ENCODE peak calls at places on chromosomes 11 and 22, in nine cellular contexts. H is fibroblast of lung; F is fibroblast of the aortic adventitia; S is cardiac muscle cell; P is CD4-positive, CD25-positive, alpha-beta regulatory T cell; C is heart left ventricle; A is colonic mucosa; Z is GM12865; W is foreskin fibroblast. L is an unnamed sample.

GRCh38 chr22:24146190-24146616 is 35.1 kb upstream of the SUSD2 start:
- DNase-seq in H (peak), F (peak), S (peak), P (no peak), C (peak), A (peak), Z (peak), W (peak), L (peak)

GRCh38 chr11:44380009-44380313 is 70.0 kb upstream of the ALX4 start:
- DNase-seq in H (no peak), F (no peak), S (no peak), P (no peak), C (no peak), A (no peak), Z (no peak), W (no peak), L (no peak)

GRCh38 chr22:39092111-39092867 is 4.8 kb upstream of the APOBEC3H start:
- DNase-seq in H (no peak), F (no peak), S (no peak), P (no peak), C (no peak), A (no peak), Z (peak), W (no peak), L (no peak)

GRCh38 chr11:118914178-118914918 is 11.4 kb downstream of the BCL9L start:
- DNase-seq in H (peak), F (no peak), S (no peak), P (peak), C (no peak), A (peak), Z (peak), W (no peak), L (peak)

GRCh38 chr11:125955856-125956255 is 10.0 kb downstream of the VSIG10L2 start:
- DNase-seq in H (no peak), F (no peak), S (no peak), P (no peak), C (no peak), A (no peak), Z (no peak), W (no peak), L (no peak)

GRCh38 chr11:103378931-103379330 is 269.7 kb downstream of the DYNC2H1 start:
- DNase-seq in H (no peak), F (peak), S (no peak), P (no peak), C (no peak), A (no peak), Z (no peak), W (peak), L (no peak)

GRCh38 chr22:21590809-21591641 is 23.5 kb downstream of the UBE2L3 start:
- DNase-seq in H (no peak), F (no peak), S (no peak), P (no peak), C (no peak), A (no peak), Z (peak), W (no peak), L (no peak)

GRCh38 chr22:49930596-49931412 is 12.4 kb downstream of the CRELD2 start:
- DNase-seq in H (peak), F (peak), S (peak), P (no peak), C (peak), A (peak), Z (peak), W (peak), L (peak)

GRCh38 chr11:103281301-103281700 is 172.1 kb downstream of the DYNC2H1 start:
- DNase-seq in H (peak), F (no peak), S (no peak), P (no peak), C (no peak), A (no peak), Z (no peak), W (peak), L (no peak)

GRCh38 chr11:64444838-64445441 is 86.0 kb downstream of the RPS6KA4 start:
- DNase-seq in H (peak), F (peak), S (no peak), P (no peak), C (no peak), A (no peak), Z (peak), W (peak), L (peak)

GRCh38 chr11:88861618-88862017 is 204.2 kb downstream of the GRM5 start:
- DNase-seq in H (peak), F (no peak), S (no peak), P (no peak), C (no peak), A (no peak), Z (no peak), W (no peak), L (no peak)

GRCh38 chr11:26027887-26028286 is 304.0 kb upstream of the ANO3 start:
- DNase-seq in H (no peak), F (no peak), S (no peak), P (no peak), C (no peak), A (no peak), Z (peak), W (no peak), L (no peak)

GRCh38 chr11:66373261-66373660 is 1.7 kb upstream of the SLC29A2 start:
- DNase-seq in H (no peak), F (no peak), S (peak), P (no peak), C (peak), A (no peak), Z (no peak), W (no peak), L (no peak)

GRCh38 chr11:77136074-77136473 is 8.0 kb downstream of the MYO7A start:
- DNase-seq in H (peak), F (peak), S (no peak), P (no peak), C (no peak), A (no peak), Z (no peak), W (peak), L (no peak)

GRCh38 chr11:100867601-100868000 is 180.5 kb downstream of the ARHGAP42 start:
- DNase-seq in H (no peak), F (no peak), S (no peak), P (no peak), C (no peak), A (no peak), Z (no peak), W (no peak), L (no peak)

GRCh38 chr11:96219981-96220623 is 122.9 kb downstream of the MAML2 start:
- DNase-seq in H (no peak), F (no peak), S (no peak), P (no peak), C (no peak), A (no peak), Z (no peak), W (peak), L (peak)

GRCh38 chr11:61297741-61298140 is 2.6 kb upstream of the VWCE start:
- DNase-seq in H (peak), F (peak), S (no peak), P (no peak), C (peak), A (no peak), Z (peak), W (peak), L (no peak)

GRCh38 chr22:37237371-37238268 is 6.4 kb downstream of the RAC2 start:
- DNase-seq in H (peak), F (peak), S (no peak), P (no peak), C (no peak), A (no peak), Z (no peak), W (peak), L (no peak)

GRCh38 chr22:27832606-27833005 is 31.1 kb upstream of the MN1 start:
- DNase-seq in H (no peak), F (no peak), S (no peak), P (no peak), C (no peak), A (no peak), Z (no peak), W (no peak), L (no peak)

GRCh38 chr11:124080319-124081001 is 34.8 kb upstream of the VWA5A start:
- DNase-seq in H (no peak), F (no peak), S (no peak), P (no peak), C (no peak), A (no peak), Z (no peak), W (no peak), L (no peak)

GRCh38 chr11:13260963-13261599 is 16.5 kb upstream of the BMAL1 start:
- DNase-seq in H (peak), F (peak), S (no peak), P (no peak), C (peak), A (no peak), Z (no peak), W (peak), L (no peak)

GRCh38 chr22:31313366-31314147 is 21.3 kb upstream of the PIK3IP1 start:
- DNase-seq in H (peak), F (peak), S (peak), P (peak), C (peak), A (peak), Z (peak), W (peak), L (peak)

GRCh38 chr11:63841554-63841953 is 2.6 kb downstream of the MARK2 start:
- DNase-seq in H (peak), F (peak), S (no peak), P (no peak), C (no peak), A (no peak), Z (no peak), W (peak), L (no peak)

GRCh38 chr22:48579915-48580279 is 1247.8 kb downstream of the BRD1 start:
- DNase-seq in H (no peak), F (no peak), S (no peak), P (no peak), C (no peak), A (no peak), Z (no peak), W (no peak), L (no peak)
- H3K4me3 ChIP-seq in H (no peak), F (no peak), S (no peak), P (no peak), C (no peak), A (no peak), Z (no peak), W (no peak), L (no peak)

GRCh38 chr11:15968461-15969130 is 387.8 kb downstream of the SOX6 start:
- DNase-seq in H (no peak), F (no peak), S (no peak), P (no peak), C (no peak), A (peak), Z (no peak), W (peak), L (no peak)

GRCh38 chr11:15967966-15968365 is 388.4 kb downstream of the SOX6 start:
- DNase-seq in H (peak), F (peak), S (no peak), P (no peak), C (no peak), A (no peak), Z (no peak), W (peak), L (no peak)

GRCh38 chr11:15965562-15966250 is 390.6 kb downstream of the SOX6 start:
- DNase-seq in H (no peak), F (no peak), S (no peak), P (no peak), C (no peak), A (peak), Z (peak), W (no peak), L (no peak)

GRCh38 chr11:15969281-15969680 is 387.1 kb downstream of the SOX6 start:
- DNase-seq in H (peak), F (peak), S (peak), P (no peak), C (peak), A (peak), Z (peak), W (peak), L (peak)

GRCh38 chr11:15967166-15967565 is 389.2 kb downstream of the SOX6 start:
- DNase-seq in H (no peak), F (no peak), S (no peak), P (no peak), C (no peak), A (peak), Z (peak), W (peak), L (no peak)
- H3K4me3 ChIP-seq in H (no peak), F (no peak), S (no peak), P (no peak), C (no peak), A (no peak), Z (no peak), W (no peak), L (no peak)

GRCh38 chr22:19879248-19879575 is 24.5 kb upstream of the GNB1L start:
- DNase-seq in H (no peak), F (no peak), S (no peak), P (no peak), C (no peak), A (no peak), Z (no peak), W (no peak), L (peak)

GRCh38 chr22:19879651-19879995 is 24.9 kb upstream of the GNB1L start:
- DNase-seq in H (no peak), F (no peak), S (no peak), P (no peak), C (peak), A (no peak), Z (no peak), W (no peak), L (no peak)

GRCh38 chr22:19878461-19879247 is 24.0 kb upstream of the GNB1L start:
- DNase-seq in H (no peak), F (no peak), S (no peak), P (no peak), C (peak), A (no peak), Z (no peak), W (peak), L (no peak)

GRCh38 chr22:19880786-19881569 is 26.3 kb upstream of the GNB1L start:
- DNase-seq in H (peak), F (peak), S (peak), P (no peak), C (peak), A (peak), Z (no peak), W (peak), L (peak)

DNA sequence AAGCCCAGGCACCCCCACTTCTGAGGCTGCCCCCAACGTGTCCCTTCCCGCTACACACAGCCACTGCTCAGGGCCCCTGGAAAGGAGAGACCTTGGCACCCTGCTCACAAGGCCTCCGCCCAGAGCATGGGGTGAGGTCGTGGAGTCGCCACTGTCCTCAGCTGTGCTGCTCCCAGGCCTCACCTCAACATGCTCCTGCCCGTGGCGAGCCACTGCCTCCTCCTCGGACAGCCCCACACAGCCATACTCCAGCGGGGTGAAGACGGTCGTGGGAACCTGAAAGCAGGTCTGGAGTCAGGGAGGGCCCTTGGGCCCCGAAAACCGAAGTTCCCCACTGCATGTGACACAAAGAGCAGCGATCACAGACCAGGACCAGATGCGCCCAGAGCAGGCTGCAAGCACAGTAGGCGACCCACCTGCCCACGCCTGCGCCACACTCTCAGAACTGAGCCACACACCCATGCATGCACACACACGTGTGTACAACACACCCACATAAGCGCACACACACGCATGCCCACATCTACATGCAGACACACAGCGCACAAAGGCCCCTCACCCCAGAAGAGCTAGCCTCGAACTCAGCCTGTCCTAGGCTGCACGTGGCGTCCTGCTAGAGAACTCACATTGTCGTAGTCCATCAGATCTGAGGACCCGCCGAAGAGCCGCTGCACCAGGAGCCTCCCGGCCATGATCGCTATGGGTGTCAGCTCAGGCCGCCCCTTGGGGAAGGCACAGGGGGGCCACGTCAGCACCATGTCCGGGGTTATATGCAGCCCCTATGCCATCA is 25.5 kb upstream of the GNB1L start:
- DNase-seq in H (no peak), F (no peak), S (no peak), P (no peak), C (peak), A (no peak), Z (no peak), W (no peak), L (no peak)
- H3K4me3 ChIP-seq in H (no peak), F (no peak), S (no peak), P (no peak), C (no peak), A (no peak), Z (no peak), W (no peak), L (no peak)

GRCh38 chr11:36016263-36016662 is 72.4 kb downstream of the LDLRAD3 start:
- DNase-seq in H (no peak), F (peak), S (no peak), P (no peak), C (no peak), A (no peak), Z (no peak), W (no peak), L (no peak)
- H3K4me3 ChIP-seq in H (no peak), F (no peak), S (no peak), P (no peak), C (no peak), A (no peak), Z (no peak), W (no peak), L (no peak)

L was measured in Caco-2.